ENCODE peak calls at places on chromosome 1, in seven cellular contexts. One of them, this sample, is unnamed.

GRCh38 chr1:165053273-165053835 is 303.2 kb downstream of the LMX1A start:
- DNase-seq in ELR: no peak
- DNase-seq in T-helper 9 cell: no peak
- DNase-seq in NCI-H2081: no peak
- DNase-seq in activated CD8-positive, alpha-beta memory T cell treated with anti-CD3 and anti-CD28 coated beads for 1 hour: no peak
- DNase-seq in NCI-H748 treated with DMSO at 0.1 percent for 48 hours: no peak
- DNase-seq in activated CD4-positive, alpha-beta T cell treated with anti-CD3 and anti-CD28 coated beads, Interleukin-2, amount 10 ng/mL, durations not matched to agents 7 days and 5 days: no peak
- DNase-seq in this sample: no peak

GRCh38 chr1:65157546-65157941 is 9.5 kb downstream of the AK4 start:
- DNase-seq in ELR: no peak
- DNase-seq in T-helper 9 cell: no peak
- DNase-seq in NCI-H2081: no peak
- DNase-seq in activated CD8-positive, alpha-beta memory T cell treated with anti-CD3 and anti-CD28 coated beads for 1 hour: no peak
- DNase-seq in NCI-H748 treated with DMSO at 0.1 percent for 48 hours: no peak
- DNase-seq in activated CD4-positive, alpha-beta T cell treated with anti-CD3 and anti-CD28 coated beads, Interleukin-2, amount 10 ng/mL, durations not matched to agents 7 days and 5 days: no peak
- DNase-seq in this sample: no peak

GRCh38 chr1:22582670-22583635 is 19.7 kb downstream of the EPHA8 start:
- DNase-seq in ELR: no peak
- DNase-seq in T-helper 9 cell: no peak
- DNase-seq in NCI-H2081: peak
- DNase-seq in activated CD8-positive, alpha-beta memory T cell treated with anti-CD3 and anti-CD28 coated beads for 1 hour: no peak
- DNase-seq in NCI-H748 treated with DMSO at 0.1 percent for 48 hours: no peak
- DNase-seq in activated CD4-positive, alpha-beta T cell treated with anti-CD3 and anti-CD28 coated beads, Interleukin-2, amount 10 ng/mL, durations not matched to agents 7 days and 5 days: no peak
- DNase-seq in this sample: no peak

GRCh38 chr1:58763214-58763613 is 20.6 kb downstream of the JUN start:
- DNase-seq in ELR: peak
- DNase-seq in T-helper 9 cell: no peak
- DNase-seq in NCI-H2081: no peak
- DNase-seq in activated CD8-positive, alpha-beta memory T cell treated with anti-CD3 and anti-CD28 coated beads for 1 hour: no peak
- DNase-seq in NCI-H748 treated with DMSO at 0.1 percent for 48 hours: no peak
- DNase-seq in activated CD4-positive, alpha-beta T cell treated with anti-CD3 and anti-CD28 coated beads, Interleukin-2, amount 10 ng/mL, durations not matched to agents 7 days and 5 days: no peak
- DNase-seq in this sample: no peak

GRCh38 chr1:201184734-201185453 is 5.7 kb upstream of the IGFN1 start:
- DNase-seq in ELR: peak
- DNase-seq in T-helper 9 cell: no peak
- DNase-seq in NCI-H2081: no peak
- DNase-seq in activated CD8-positive, alpha-beta memory T cell treated with anti-CD3 and anti-CD28 coated beads for 1 hour: no peak
- DNase-seq in NCI-H748 treated with DMSO at 0.1 percent for 48 hours: no peak
- DNase-seq in activated CD4-positive, alpha-beta T cell treated with anti-CD3 and anti-CD28 coated beads, Interleukin-2, amount 10 ng/mL, durations not matched to agents 7 days and 5 days: no peak
- DNase-seq in this sample: no peak

GRCh38 chr1:207763972-207764371 is 12.1 kb downstream of the CD46 start:
- DNase-seq in ELR: no peak
- DNase-seq in T-helper 9 cell: no peak
- DNase-seq in NCI-H2081: no peak
- DNase-seq in activated CD8-positive, alpha-beta memory T cell treated with anti-CD3 and anti-CD28 coated beads for 1 hour: no peak
- DNase-seq in NCI-H748 treated with DMSO at 0.1 percent for 48 hours: no peak
- DNase-seq in activated CD4-positive, alpha-beta T cell treated with anti-CD3 and anti-CD28 coated beads, Interleukin-2, amount 10 ng/mL, durations not matched to agents 7 days and 5 days: no peak
- DNase-seq in this sample: no peak

GRCh38 chr1:70779571-70779970 is 268.0 kb downstream of the PTGER3 start:
- DNase-seq in ELR: peak
- DNase-seq in T-helper 9 cell: no peak
- DNase-seq in NCI-H2081: no peak
- DNase-seq in activated CD8-positive, alpha-beta memory T cell treated with anti-CD3 and anti-CD28 coated beads for 1 hour: no peak
- DNase-seq in NCI-H748 treated with DMSO at 0.1 percent for 48 hours: no peak
- DNase-seq in activated CD4-positive, alpha-beta T cell treated with anti-CD3 and anti-CD28 coated beads, Interleukin-2, amount 10 ng/mL, durations not matched to agents 7 days and 5 days: no peak
- DNase-seq in this sample: no peak

GRCh38 chr1:35845766-35846165 is 37.2 kb upstream of the AGO1 start:
- DNase-seq in ELR: no peak
- DNase-seq in T-helper 9 cell: no peak
- DNase-seq in NCI-H2081: no peak
- DNase-seq in activated CD8-positive, alpha-beta memory T cell treated with anti-CD3 and anti-CD28 coated beads for 1 hour: no peak
- DNase-seq in NCI-H748 treated with DMSO at 0.1 percent for 48 hours: no peak
- DNase-seq in activated CD4-positive, alpha-beta T cell treated with anti-CD3 and anti-CD28 coated beads, Interleukin-2, amount 10 ng/mL, durations not matched to agents 7 days and 5 days: no peak
- DNase-seq in this sample: no peak

GRCh38 chr1:164914208-164914607 is 355.2 kb downstream of the PBX1 start:
- DNase-seq in ELR: no peak
- DNase-seq in T-helper 9 cell: no peak
- DNase-seq in NCI-H2081: no peak
- DNase-seq in activated CD8-positive, alpha-beta memory T cell treated with anti-CD3 and anti-CD28 coated beads for 1 hour: no peak
- DNase-seq in NCI-H748 treated with DMSO at 0.1 percent for 48 hours: no peak
- DNase-seq in activated CD4-positive, alpha-beta T cell treated with anti-CD3 and anti-CD28 coated beads, Interleukin-2, amount 10 ng/mL, durations not matched to agents 7 days and 5 days: no peak
- DNase-seq in this sample: no peak

GRCh38 chr1:230120949-230121381 is 53.9 kb downstream of the GALNT2 start:
- DNase-seq in ELR: peak
- DNase-seq in T-helper 9 cell: no peak
- DNase-seq in NCI-H2081: peak
- DNase-seq in activated CD8-positive, alpha-beta memory T cell treated with anti-CD3 and anti-CD28 coated beads for 1 hour: no peak
- DNase-seq in NCI-H748 treated with DMSO at 0.1 percent for 48 hours: peak
- DNase-seq in activated CD4-positive, alpha-beta T cell treated with anti-CD3 and anti-CD28 coated beads, Interleukin-2, amount 10 ng/mL, durations not matched to agents 7 days and 5 days: no peak
- DNase-seq in this sample: no peak

GRCh38 chr1:10664251-10664650 is 132.2 kb downstream of the CASZ1 start:
- DNase-seq in ELR: no peak
- DNase-seq in T-helper 9 cell: no peak
- DNase-seq in NCI-H2081: no peak
- DNase-seq in activated CD8-positive, alpha-beta memory T cell treated with anti-CD3 and anti-CD28 coated beads for 1 hour: no peak
- DNase-seq in NCI-H748 treated with DMSO at 0.1 percent for 48 hours: no peak
- DNase-seq in activated CD4-positive, alpha-beta T cell treated with anti-CD3 and anti-CD28 coated beads, Interleukin-2, amount 10 ng/mL, durations not matched to agents 7 days and 5 days: no peak
- DNase-seq in this sample: no peak

GRCh38 chr1:7679873-7680790 is 91.0 kb upstream of the VAMP3 start:
- DNase-seq in ELR: peak
- DNase-seq in T-helper 9 cell: peak
- DNase-seq in NCI-H2081: peak
- DNase-seq in activated CD8-positive, alpha-beta memory T cell treated with anti-CD3 and anti-CD28 coated beads for 1 hour: no peak
- DNase-seq in NCI-H748 treated with DMSO at 0.1 percent for 48 hours: peak
- DNase-seq in activated CD4-positive, alpha-beta T cell treated with anti-CD3 and anti-CD28 coated beads, Interleukin-2, amount 10 ng/mL, durations not matched to agents 7 days and 5 days: peak
- DNase-seq in this sample: peak

GRCh38 chr1:222616535-222616934 is 1.4 kb upstream of the MIA3 start:
- DNase-seq in ELR: peak
- DNase-seq in T-helper 9 cell: no peak
- DNase-seq in NCI-H2081: no peak
- DNase-seq in activated CD8-positive, alpha-beta memory T cell treated with anti-CD3 and anti-CD28 coated beads for 1 hour: no peak
- DNase-seq in NCI-H748 treated with DMSO at 0.1 percent for 48 hours: no peak
- DNase-seq in activated CD4-positive, alpha-beta T cell treated with anti-CD3 and anti-CD28 coated beads, Interleukin-2, amount 10 ng/mL, durations not matched to agents 7 days and 5 days: no peak
- DNase-seq in this sample: no peak

GRCh38 chr1:226674892-226675719 is 64.0 kb downstream of the ITPKB start:
- DNase-seq in ELR: no peak
- DNase-seq in T-helper 9 cell: peak
- DNase-seq in NCI-H2081: no peak
- DNase-seq in activated CD8-positive, alpha-beta memory T cell treated with anti-CD3 and anti-CD28 coated beads for 1 hour: peak
- DNase-seq in NCI-H748 treated with DMSO at 0.1 percent for 48 hours: no peak
- DNase-seq in activated CD4-positive, alpha-beta T cell treated with anti-CD3 and anti-CD28 coated beads, Interleukin-2, amount 10 ng/mL, durations not matched to agents 7 days and 5 days: peak
- DNase-seq in this sample: no peak

GRCh38 chr1:21931171-21932093 is 5.7 kb downstream of the HSPG2 start:
- DNase-seq in ELR: peak
- DNase-seq in T-helper 9 cell: no peak
- DNase-seq in NCI-H2081: no peak
- DNase-seq in activated CD8-positive, alpha-beta memory T cell treated with anti-CD3 and anti-CD28 coated beads for 1 hour: no peak
- DNase-seq in NCI-H748 treated with DMSO at 0.1 percent for 48 hours: no peak
- DNase-seq in activated CD4-positive, alpha-beta T cell treated with anti-CD3 and anti-CD28 coated beads, Interleukin-2, amount 10 ng/mL, durations not matched to agents 7 days and 5 days: no peak
- DNase-seq in this sample: no peak

GRCh38 chr1:239555350-239555749 is 169.0 kb downstream of the CHRM3 start:
- DNase-seq in ELR: no peak
- DNase-seq in T-helper 9 cell: no peak
- DNase-seq in NCI-H2081: no peak
- DNase-seq in activated CD8-positive, alpha-beta memory T cell treated with anti-CD3 and anti-CD28 coated beads for 1 hour: no peak
- DNase-seq in NCI-H748 treated with DMSO at 0.1 percent for 48 hours: no peak
- DNase-seq in activated CD4-positive, alpha-beta T cell treated with anti-CD3 and anti-CD28 coated beads, Interleukin-2, amount 10 ng/mL, durations not matched to agents 7 days and 5 days: no peak
- DNase-seq in this sample: no peak

GRCh38 chr1:93079685-93080141 is 630 bp downstream of the MTF2 start:
- DNase-seq in ELR: peak
- DNase-seq in T-helper 9 cell: peak
- DNase-seq in NCI-H2081: no peak
- DNase-seq in activated CD8-positive, alpha-beta memory T cell treated with anti-CD3 and anti-CD28 coated beads for 1 hour: no peak
- DNase-seq in NCI-H748 treated with DMSO at 0.1 percent for 48 hours: peak
- DNase-seq in activated CD4-positive, alpha-beta T cell treated with anti-CD3 and anti-CD28 coated beads, Interleukin-2, amount 10 ng/mL, durations not matched to agents 7 days and 5 days: peak
- DNase-seq in this sample: peak

GRCh38 chr1:184975208-184975875 is 1.0 kb upstream of the NIBAN1 start:
- DNase-seq in ELR: no peak
- DNase-seq in T-helper 9 cell: no peak
- DNase-seq in NCI-H2081: no peak
- DNase-seq in activated CD8-positive, alpha-beta memory T cell treated with anti-CD3 and anti-CD28 coated beads for 1 hour: no peak
- DNase-seq in NCI-H748 treated with DMSO at 0.1 percent for 48 hours: no peak
- DNase-seq in activated CD4-positive, alpha-beta T cell treated with anti-CD3 and anti-CD28 coated beads, Interleukin-2, amount 10 ng/mL, durations not matched to agents 7 days and 5 days: peak
- DNase-seq in this sample: no peak

GRCh38 chr1:43910359-43910758 is 23.2 kb upstream of the ARTN start:
- DNase-seq in ELR: no peak
- DNase-seq in T-helper 9 cell: no peak
- DNase-seq in NCI-H2081: no peak
- DNase-seq in activated CD8-positive, alpha-beta memory T cell treated with anti-CD3 and anti-CD28 coated beads for 1 hour: no peak
- DNase-seq in NCI-H748 treated with DMSO at 0.1 percent for 48 hours: no peak
- DNase-seq in activated CD4-positive, alpha-beta T cell treated with anti-CD3 and anti-CD28 coated beads, Interleukin-2, amount 10 ng/mL, durations not matched to agents 7 days and 5 days: no peak
- DNase-seq in this sample: no peak

GRCh38 chr1:66506393-66506687 is 27.6 kb upstream of the SGIP1 start:
- DNase-seq in ELR: no peak
- DNase-seq in T-helper 9 cell: no peak
- DNase-seq in NCI-H2081: no peak
- DNase-seq in activated CD8-positive, alpha-beta memory T cell treated with anti-CD3 and anti-CD28 coated beads for 1 hour: no peak
- DNase-seq in NCI-H748 treated with DMSO at 0.1 percent for 48 hours: no peak
- DNase-seq in activated CD4-positive, alpha-beta T cell treated with anti-CD3 and anti-CD28 coated beads, Interleukin-2, amount 10 ng/mL, durations not matched to agents 7 days and 5 days: no peak
- DNase-seq in this sample: no peak

GRCh38 chr1:198681831-198682756 is 43.3 kb downstream of the PTPRC start:
- DNase-seq in ELR: peak
- DNase-seq in T-helper 9 cell: peak
- DNase-seq in NCI-H2081: peak
- DNase-seq in activated CD8-positive, alpha-beta memory T cell treated with anti-CD3 and anti-CD28 coated beads for 1 hour: peak
- DNase-seq in NCI-H748 treated with DMSO at 0.1 percent for 48 hours: peak
- DNase-seq in activated CD4-positive, alpha-beta T cell treated with anti-CD3 and anti-CD28 coated beads, Interleukin-2, amount 10 ng/mL, durations not matched to agents 7 days and 5 days: peak
- DNase-seq in this sample: peak

GRCh38 chr1:23422313-23422877 is 2.2 kb downstream of the TCEA3 start:
- DNase-seq in ELR: peak
- DNase-seq in T-helper 9 cell: peak
- DNase-seq in NCI-H2081: no peak
- DNase-seq in activated CD8-positive, alpha-beta memory T cell treated with anti-CD3 and anti-CD28 coated beads for 1 hour: no peak
- DNase-seq in NCI-H748 treated with DMSO at 0.1 percent for 48 hours: no peak
- DNase-seq in activated CD4-positive, alpha-beta T cell treated with anti-CD3 and anti-CD28 coated beads, Interleukin-2, amount 10 ng/mL, durations not matched to agents 7 days and 5 days: peak
- DNase-seq in this sample: no peak

GRCh38 chr1:206467915-206468314 is 2.4 kb upstream of the IKBKE start:
- DNase-seq in ELR: peak
- DNase-seq in T-helper 9 cell: no peak
- DNase-seq in NCI-H2081: no peak
- DNase-seq in activated CD8-positive, alpha-beta memory T cell treated with anti-CD3 and anti-CD28 coated beads for 1 hour: no peak
- DNase-seq in NCI-H748 treated with DMSO at 0.1 percent for 48 hours: no peak
- DNase-seq in activated CD4-positive, alpha-beta T cell treated with anti-CD3 and anti-CD28 coated beads, Interleukin-2, amount 10 ng/mL, durations not matched to agents 7 days and 5 days: no peak
- DNase-seq in this sample: no peak

GRCh38 chr1:214010717-214011116 is 22.9 kb downstream of the PROX1 start:
- DNase-seq in ELR: no peak
- DNase-seq in T-helper 9 cell: no peak
- DNase-seq in NCI-H2081: no peak
- DNase-seq in activated CD8-positive, alpha-beta memory T cell treated with anti-CD3 and anti-CD28 coated beads for 1 hour: no peak
- DNase-seq in NCI-H748 treated with DMSO at 0.1 percent for 48 hours: no peak
- DNase-seq in activated CD4-positive, alpha-beta T cell treated with anti-CD3 and anti-CD28 coated beads, Interleukin-2, amount 10 ng/mL, durations not matched to agents 7 days and 5 days: no peak
- DNase-seq in this sample: no peak

GRCh38 chr1:33460947-33461629 is 11.4 kb upstream of the ZSCAN20 start:
- DNase-seq in ELR: no peak
- DNase-seq in T-helper 9 cell: no peak
- DNase-seq in NCI-H2081: no peak
- DNase-seq in activated CD8-positive, alpha-beta memory T cell treated with anti-CD3 and anti-CD28 coated beads for 1 hour: no peak
- DNase-seq in NCI-H748 treated with DMSO at 0.1 percent for 48 hours: no peak
- DNase-seq in activated CD4-positive, alpha-beta T cell treated with anti-CD3 and anti-CD28 coated beads, Interleukin-2, amount 10 ng/mL, durations not matched to agents 7 days and 5 days: no peak
- DNase-seq in this sample: no peak

GRCh38 chr1:156052862-156053769 is 482 bp downstream of the UBQLN4 start:
- DNase-seq in ELR: peak
- DNase-seq in T-helper 9 cell: peak
- DNase-seq in NCI-H2081: peak
- DNase-seq in activated CD8-positive, alpha-beta memory T cell treated with anti-CD3 and anti-CD28 coated beads for 1 hour: peak
- DNase-seq in NCI-H748 treated with DMSO at 0.1 percent for 48 hours: peak
- DNase-seq in activated CD4-positive, alpha-beta T cell treated with anti-CD3 and anti-CD28 coated beads, Interleukin-2, amount 10 ng/mL, durations not matched to agents 7 days and 5 days: peak
- DNase-seq in this sample: peak

GRCh38 chr1:94014635-94015488 is 105.6 kb upstream of the GCLM start:
- DNase-seq in ELR: peak
- DNase-seq in T-helper 9 cell: no peak
- DNase-seq in NCI-H2081: no peak
- DNase-seq in activated CD8-positive, alpha-beta memory T cell treated with anti-CD3 and anti-CD28 coated beads for 1 hour: no peak
- DNase-seq in NCI-H748 treated with DMSO at 0.1 percent for 48 hours: no peak
- DNase-seq in activated CD4-positive, alpha-beta T cell treated with anti-CD3 and anti-CD28 coated beads, Interleukin-2, amount 10 ng/mL, durations not matched to agents 7 days and 5 days: no peak
- DNase-seq in this sample: no peak

GRCh38 chr1:169588112-169588511 is 1.8 kb upstream of the F5 start:
- DNase-seq in ELR: no peak
- DNase-seq in T-helper 9 cell: no peak
- DNase-seq in NCI-H2081: no peak
- DNase-seq in activated CD8-positive, alpha-beta memory T cell treated with anti-CD3 and anti-CD28 coated beads for 1 hour: no peak
- DNase-seq in NCI-H748 treated with DMSO at 0.1 percent for 48 hours: no peak
- DNase-seq in activated CD4-positive, alpha-beta T cell treated with anti-CD3 and anti-CD28 coated beads, Interleukin-2, amount 10 ng/mL, durations not matched to agents 7 days and 5 days: no peak
- DNase-seq in this sample: no peak

GRCh38 chr1:7187121-7187510 is 401.9 kb downstream of the CAMTA1 start:
- DNase-seq in ELR: no peak
- DNase-seq in T-helper 9 cell: no peak
- DNase-seq in NCI-H2081: no peak
- DNase-seq in activated CD8-positive, alpha-beta memory T cell treated with anti-CD3 and anti-CD28 coated beads for 1 hour: no peak
- DNase-seq in NCI-H748 treated with DMSO at 0.1 percent for 48 hours: no peak
- DNase-seq in activated CD4-positive, alpha-beta T cell treated with anti-CD3 and anti-CD28 coated beads, Interleukin-2, amount 10 ng/mL, durations not matched to agents 7 days and 5 days: no peak
- DNase-seq in this sample: no peak

GRCh38 chr1:90717356-90717664 is 208 bp upstream of the BARHL2 start:
- DNase-seq in ELR: no peak
- DNase-seq in T-helper 9 cell: no peak
- DNase-seq in NCI-H2081: no peak
- DNase-seq in activated CD8-positive, alpha-beta memory T cell treated with anti-CD3 and anti-CD28 coated beads for 1 hour: no peak
- DNase-seq in NCI-H748 treated with DMSO at 0.1 percent for 48 hours: no peak
- DNase-seq in activated CD4-positive, alpha-beta T cell treated with anti-CD3 and anti-CD28 coated beads, Interleukin-2, amount 10 ng/mL, durations not matched to agents 7 days and 5 days: no peak
- DNase-seq in this sample: no peak

GRCh38 chr1:165539306-165539705 is 4.5 kb upstream of the LRRC52 start:
- DNase-seq in ELR: peak
- DNase-seq in T-helper 9 cell: no peak
- DNase-seq in NCI-H2081: no peak
- DNase-seq in activated CD8-positive, alpha-beta memory T cell treated with anti-CD3 and anti-CD28 coated beads for 1 hour: no peak
- DNase-seq in NCI-H748 treated with DMSO at 0.1 percent for 48 hours: no peak
- DNase-seq in activated CD4-positive, alpha-beta T cell treated with anti-CD3 and anti-CD28 coated beads, Interleukin-2, amount 10 ng/mL, durations not matched to agents 7 days and 5 days: no peak
- DNase-seq in this sample: no peak